ENCODE peak calls at places on chromosomes 7 and 10, in four cellular contexts. One of them, this sample, is unnamed.
A peak's percentile ranks its signal among the peaks of the same experiment; 100 is the strongest.

GRCh38 chr7:137086896-137087295 is 218.4 kb downstream of the CHRM2 start:
- DNase-seq in K562: no peak
- DNase-seq in HepG2: no peak
- DNase-seq in GM12878: no peak
- DNase-seq in this sample: no peak

GRCh38 chr7:83149466-83149865 is 13.2 kb downstream of the PCLO start:
- DNase-seq in K562: no peak
- DNase-seq in HepG2: no peak
- DNase-seq in GM12878: no peak
- DNase-seq in this sample: no peak

GRCh38 chr7:96723622-96724021 is 14.0 kb upstream of the SEM1 start:
- DNase-seq in K562: no peak
- DNase-seq in HepG2: no peak
- DNase-seq in GM12878: no peak
- DNase-seq in this sample: no peak

GRCh38 chr10:36671607-36672006 is 453.8 kb upstream of the ANKRD30A start:
- DNase-seq in K562: no peak
- DNase-seq in HepG2: no peak
- DNase-seq in GM12878: no peak
- DNase-seq in this sample: no peak

GRCh38 chr10:26787362-26787761 is 73.4 kb downstream of the ABI1 start:
- DNase-seq in K562: no peak
- DNase-seq in HepG2: no peak
- DNase-seq in GM12878: no peak
- DNase-seq in this sample: no peak

GRCh38 chr7:79555571-79555970 is 102.1 kb upstream of the MAGI2 start:
- DNase-seq in K562: no peak
- DNase-seq in HepG2: no peak
- DNase-seq in GM12878: no peak
- DNase-seq in this sample: no peak

GRCh38 chr10:21803374-21803773 is 200.2 kb downstream of the DNAJC1 start:
- DNase-seq in K562: no peak
- DNase-seq in HepG2: no peak
- DNase-seq in GM12878: no peak
- DNase-seq in this sample: no peak

GRCh38 chr7:111919690-111920179 is 286.5 kb downstream of the DOCK4 start:
- DNase-seq in K562: no peak
- DNase-seq in HepG2: peak; percentile 90
- DNase-seq in GM12878: no peak
- DNase-seq in this sample: no peak

GRCh38 chr10:19906108-19906791 is 90.0 kb downstream of the PLXDC2 start:
- DNase-seq in K562: no peak
- DNase-seq in HepG2: no peak
- DNase-seq in GM12878: no peak
- DNase-seq in this sample: no peak

GRCh38 chr7:28623863-28624262 is 211.5 kb downstream of the CREB5 start:
- DNase-seq in K562: no peak
- DNase-seq in HepG2: no peak
- DNase-seq in GM12878: no peak
- DNase-seq in this sample: no peak

GRCh38 chr7:106791526-106791925 is 73.6 kb upstream of the PIK3CG start:
- DNase-seq in K562: no peak
- DNase-seq in HepG2: no peak
- DNase-seq in GM12878: no peak
- DNase-seq in this sample: no peak

GRCh38 chr7:78905449-78905848 is 548.0 kb downstream of the MAGI2 start:
- DNase-seq in K562: no peak
- DNase-seq in HepG2: no peak
- DNase-seq in GM12878: no peak
- DNase-seq in this sample: no peak

GRCh38 chr10:4169448-4169847 is 384.4 kb upstream of the KLF6 start:
- DNase-seq in K562: no peak
- DNase-seq in HepG2: no peak
- DNase-seq in GM12878: no peak
- DNase-seq in this sample: no peak

GRCh38 chr10:74163313-74164068 is 12.5 kb downstream of the ADK start:
- DNase-seq in K562: no peak
- DNase-seq in HepG2: no peak
- DNase-seq in GM12878: no peak
- DNase-seq in this sample: no peak

GRCh38 chr7:75762350-75762917 is 9.6 kb downstream of the CCL26 start:
- DNase-seq in K562: peak; percentile 71
- DNase-seq in HepG2: peak; percentile 59
- DNase-seq in GM12878: peak; percentile 40
- DNase-seq in this sample: peak; percentile 73

GRCh38 chr7:100393233-100393905 is 20.1 kb downstream of the PILRA start:
- DNase-seq in K562: no peak
- DNase-seq in HepG2: no peak
- DNase-seq in GM12878: no peak
- DNase-seq in this sample: no peak

GRCh38 chr7:7110706-7111105 is 71.6 kb upstream of the C1GALT1 start:
- DNase-seq in K562: no peak
- DNase-seq in HepG2: no peak
- DNase-seq in GM12878: no peak
- DNase-seq in this sample: no peak

GRCh38 chr7:135390829-135391228 is 119.1 kb downstream of the CNOT4 start:
- DNase-seq in K562: no peak
- DNase-seq in HepG2: no peak
- DNase-seq in GM12878: no peak
- DNase-seq in this sample: no peak

GRCh38 chr10:21523557-21524008 is 1.9 kb downstream of the SKIDA1 start:
- DNase-seq in K562: peak; percentile 61
- DNase-seq in HepG2: peak; percentile 54
- DNase-seq in GM12878: no peak
- DNase-seq in this sample: no peak

GRCh38 chr7:84237533-84238173 is 43.1 kb upstream of the SEMA3A start:
- DNase-seq in K562: no peak
- DNase-seq in HepG2: no peak
- DNase-seq in GM12878: no peak
- DNase-seq in this sample: no peak

GRCh38 chr10:21517134-21517982 is 8.1 kb downstream of the SKIDA1 start:
- DNase-seq in K562: peak; percentile 76
- DNase-seq in HepG2: no peak
- DNase-seq in GM12878: no peak
- DNase-seq in this sample: peak; percentile 63

GRCh38 chr10:87619705-87620104 is 40.0 kb upstream of the PAPSS2 start:
- DNase-seq in K562: no peak
- DNase-seq in HepG2: peak; percentile 46
- DNase-seq in GM12878: no peak
- DNase-seq in this sample: no peak

GRCh38 chr10:5666324-5667220 is at the start of gene ASB13:
- DNase-seq in K562: peak; percentile 81
- DNase-seq in HepG2: peak; percentile 54
- DNase-seq in GM12878: no peak
- DNase-seq in this sample: peak; percentile 83

GRCh38 chr7:64516451-64516850 is 46.4 kb downstream of the ZNF680 start:
- DNase-seq in K562: no peak
- DNase-seq in HepG2: no peak
- DNase-seq in GM12878: no peak
- DNase-seq in this sample: no peak

GRCh38 chr7:22269963-22270362 is 87.0 kb downstream of the RAPGEF5 start:
- DNase-seq in K562: no peak
- DNase-seq in HepG2: peak; percentile 45
- DNase-seq in GM12878: no peak
- DNase-seq in this sample: no peak

GRCh38 chr10:63718006-63718405 is 196.8 kb downstream of the REEP3 start:
- DNase-seq in K562: no peak
- DNase-seq in HepG2: no peak
- DNase-seq in GM12878: no peak
- DNase-seq in this sample: no peak

GRCh38 chr7:70060298-70061068 is 462.2 kb downstream of the AUTS2 start:
- DNase-seq in K562: no peak
- DNase-seq in HepG2: no peak
- DNase-seq in GM12878: no peak
- DNase-seq in this sample: no peak

GRCh38 chr7:42217548-42217947 is 19.5 kb downstream of the GLI3 start:
- DNase-seq in K562: no peak
- DNase-seq in HepG2: no peak
- DNase-seq in GM12878: no peak
- DNase-seq in this sample: no peak

GRCh38 chr10:89591796-89592271 is 53.2 kb downstream of the PANK1 start:
- DNase-seq in K562: no peak
- DNase-seq in HepG2: no peak
- DNase-seq in GM12878: no peak
- DNase-seq in this sample: no peak

GRCh38 chr10:89593043-89593442 is 52.0 kb downstream of the PANK1 start:
- DNase-seq in K562: no peak
- DNase-seq in HepG2: no peak
- DNase-seq in GM12878: no peak
- DNase-seq in this sample: no peak

GRCh38 chr10:89590326-89590725 is 54.7 kb downstream of the PANK1 start:
- DNase-seq in K562: no peak
- DNase-seq in HepG2: no peak
- DNase-seq in GM12878: no peak
- DNase-seq in this sample: no peak

GRCh38 chr10:89592539-89592938 is 52.5 kb downstream of the PANK1 start:
- DNase-seq in K562: no peak
- DNase-seq in HepG2: no peak
- DNase-seq in GM12878: no peak
- DNase-seq in this sample: no peak

GRCh38 chr10:89591111-89591795 is 53.8 kb downstream of the PANK1 start:
- DNase-seq in K562: no peak
- DNase-seq in HepG2: no peak
- DNase-seq in GM12878: no peak
- DNase-seq in this sample: peak; percentile 7
- TF ChIP-seq FOXK2 in K562: no peak
- TF ChIP-seq FOXK2 in HepG2: no peak
- TF ChIP-seq FOXK2 in GM12878: no peak
- TF ChIP-seq FOXK2 in this sample: no peak

DNA sequence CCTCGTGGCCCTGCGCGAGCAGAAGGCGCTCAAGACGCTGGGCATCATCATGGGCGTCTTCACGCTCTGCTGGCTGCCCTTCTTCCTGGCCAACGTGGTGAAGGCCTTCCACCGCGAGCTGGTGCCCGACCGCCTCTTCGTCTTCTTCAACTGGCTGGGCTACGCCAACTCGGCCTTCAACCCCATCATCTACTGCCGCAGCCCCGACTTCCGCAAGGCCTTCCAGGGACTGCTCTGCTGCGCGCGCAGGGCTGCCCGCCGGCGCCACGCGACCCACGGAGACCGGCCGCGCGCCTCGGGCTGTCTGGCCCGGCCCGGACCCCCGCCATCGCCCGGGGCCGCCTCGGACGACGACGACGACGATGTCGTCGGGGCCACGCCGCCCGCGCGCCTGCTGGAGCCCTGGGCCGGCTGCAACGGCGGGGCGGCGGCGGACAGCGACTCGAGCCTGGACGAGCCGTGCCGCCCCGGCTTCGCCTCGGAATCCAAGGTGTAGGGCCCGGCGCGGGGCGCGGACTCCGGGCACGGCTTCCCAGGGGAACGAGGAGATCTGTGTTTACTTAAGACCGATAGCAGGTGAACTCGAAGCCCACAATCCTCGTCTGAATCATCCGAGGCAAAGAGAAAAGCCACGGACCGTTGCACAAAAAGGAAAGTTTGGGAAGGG is 1.5 kb downstream of the ADRB1 start:
- DNase-seq in K562: no peak
- DNase-seq in HepG2: no peak
- DNase-seq in GM12878: no peak
- DNase-seq in this sample: no peak
- TF ChIP-seq FOXK2 in K562: no peak
- TF ChIP-seq FOXK2 in HepG2: no peak
- TF ChIP-seq FOXK2 in GM12878: no peak
- TF ChIP-seq FOXK2 in this sample: no peak

GRCh38 chr10:79295593-79295992 is 51.7 kb upstream of the PPIF start:
- DNase-seq in K562: no peak
- DNase-seq in HepG2: no peak
- DNase-seq in GM12878: no peak
- DNase-seq in this sample: no peak

GRCh38 chr10:79292026-79292425 is 55.2 kb upstream of the PPIF start:
- DNase-seq in K562: no peak
- DNase-seq in HepG2: no peak
- DNase-seq in GM12878: no peak
- DNase-seq in this sample: no peak

GRCh38 chr10:79296431-79296830 is 50.8 kb upstream of the PPIF start:
- DNase-seq in K562: no peak
- DNase-seq in HepG2: no peak
- DNase-seq in GM12878: no peak
- DNase-seq in this sample: no peak

GRCh38 chr10:79292789-79293746 is 54.2 kb upstream of the PPIF start:
- DNase-seq in K562: peak; percentile 62
- DNase-seq in HepG2: peak; percentile 18
- DNase-seq in GM12878: no peak
- DNase-seq in this sample: peak; percentile 75

DNA sequence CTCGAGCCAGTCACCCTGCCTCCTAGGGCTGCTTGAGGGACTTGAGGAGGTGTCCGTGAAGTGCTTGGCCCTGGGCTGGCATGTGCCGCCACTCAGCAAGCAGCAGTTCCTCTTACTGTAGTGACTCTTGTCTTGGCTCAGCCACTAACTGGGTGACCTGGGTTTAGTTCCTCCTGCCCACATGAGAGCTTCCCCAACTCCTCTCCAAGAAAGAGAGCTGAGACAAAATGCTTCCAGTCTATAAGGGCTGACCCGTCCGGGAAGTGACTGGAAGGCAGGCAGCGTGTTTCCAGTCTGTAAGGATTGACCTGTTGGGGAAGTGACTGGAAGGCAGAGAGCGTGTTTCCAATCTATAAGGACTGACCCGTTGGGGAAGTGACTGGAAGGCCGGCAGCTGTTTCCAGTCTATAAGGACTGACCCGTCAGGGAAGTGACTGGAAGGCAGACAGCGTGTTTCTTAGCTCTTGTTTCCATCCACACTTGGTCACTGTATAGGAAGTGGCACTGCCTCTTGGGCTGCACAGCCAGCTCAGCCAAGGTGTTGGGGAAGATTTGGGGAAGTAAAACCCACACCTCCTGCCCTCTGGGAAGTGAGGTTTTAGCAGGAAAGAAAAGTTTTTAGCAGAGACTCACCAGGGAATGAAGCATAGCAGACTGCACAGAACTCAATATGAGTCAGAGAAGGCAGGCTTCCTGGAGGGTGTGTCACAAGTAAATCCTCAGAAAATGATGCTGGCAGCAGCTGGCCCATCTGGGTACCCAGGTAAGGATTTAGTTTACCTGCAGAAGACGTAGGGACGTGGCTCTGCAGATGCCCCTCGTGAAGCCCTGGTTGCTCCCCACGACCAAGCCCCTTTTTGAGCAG is 53.2 kb upstream of the PPIF start:
- DNase-seq in K562: no peak
- DNase-seq in HepG2: no peak
- DNase-seq in GM12878: no peak
- DNase-seq in this sample: no peak
- TF ChIP-seq FOXK2 in K562: no peak
- TF ChIP-seq FOXK2 in HepG2: no peak
- TF ChIP-seq FOXK2 in GM12878: no peak
- TF ChIP-seq FOXK2 in this sample: no peak

DNA sequence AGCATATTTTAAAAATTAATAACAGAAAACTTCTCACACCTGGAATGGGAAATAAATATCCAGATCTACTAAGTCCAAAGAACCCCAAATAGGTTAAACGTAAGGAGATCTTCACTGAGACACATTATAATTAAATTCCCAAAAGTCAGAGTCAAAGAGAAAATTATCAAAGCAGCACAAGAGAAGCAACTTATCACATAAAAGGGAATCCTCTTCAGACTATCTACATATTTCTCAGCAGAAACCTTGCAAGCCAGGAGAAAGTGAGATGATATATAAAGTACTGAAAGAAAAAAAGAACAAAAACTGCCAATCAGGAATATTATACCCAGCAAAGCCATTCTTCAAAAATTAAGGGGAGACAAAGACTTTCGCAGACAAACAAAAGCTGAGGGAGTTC is 756.4 kb downstream of the SUGCT start:
- DNase-seq in K562: no peak
- DNase-seq in HepG2: no peak
- DNase-seq in GM12878: no peak
- DNase-seq in this sample: no peak
- TF ChIP-seq FOXK2 in K562: no peak
- TF ChIP-seq FOXK2 in HepG2: no peak
- TF ChIP-seq FOXK2 in GM12878: no peak
- TF ChIP-seq FOXK2 in this sample: no peak

This sample was measured in HEK293T.